ENCODE peak calls at places on chromosomes 5 and 9, in nine cellular contexts. D is H9, K is foreskin fibroblast, A is Panc1, J is neural progenitor cell, S is left ventricle myocardium inferior, C is tibial nerve, F is psoas muscle, L is epithelial cell of esophagus. T is an unnamed sample.

GRCh38 chr9:77929942-77930341 is 101.7 kb downstream of the GNAQ start:
- DNase-seq in D (no peak), K (no peak), A (no peak), J (no peak), S (no peak), C (no peak), F (no peak), L (no peak), T (no peak)

GRCh38 chr9:36337865-36338264 is 62.2 kb downstream of the RNF38 start:
- DNase-seq in D (no peak), K (no peak), A (no peak), J (no peak), S (peak; percentile 48), C (no peak), F (no peak), L (no peak), T (no peak)

GRCh38 chr5:141637693-141638419 is 1.1 kb downstream of the RELL2 start:
- DNase-seq in D (peak; percentile 94), K (no peak), A (no peak), J (peak; percentile 94), S (peak; percentile 56), C (no peak), F (peak; percentile 70), L (peak; percentile 41), T (peak; percentile 65)

GRCh38 chr5:96297867-96298266 is 135.2 kb downstream of the PCSK1 start:
- DNase-seq in D (no peak), K (peak; percentile 94), A (no peak), J (no peak), S (no peak), C (no peak), F (no peak), L (peak; percentile 84), T (peak; percentile 100)

GRCh38 chr5:60541980-60542379 is 158.0 kb downstream of the DEPDC1B start:
- DNase-seq in D (no peak), K (peak; percentile 21), A (no peak), J (no peak), S (no peak), C (no peak), F (no peak), L (no peak), T (peak; percentile 88)

GRCh38 chr9:15160673-15161072 is 146.3 kb downstream of the TTC39B start:
- DNase-seq in D (no peak), K (peak; percentile 82), A (no peak), J (no peak), S (no peak), C (no peak), F (no peak), L (no peak), T (peak; percentile 95)

GRCh38 chr5:67165524-67166459 is 30.8 kb downstream of the CD180 start:
- DNase-seq in D (peak; percentile 95), K (no peak), A (no peak), J (peak; percentile 91), S (peak; percentile 86), C (peak; percentile 75), F (peak; percentile 90), L (peak; percentile 77), T (peak; percentile 67)

GRCh38 chr5:79795764-79796398 is 106.2 kb downstream of the CMYA5 start:
- DNase-seq in D (no peak), K (no peak), A (no peak), J (no peak), S (peak; percentile 59), C (no peak), F (peak; percentile 63), L (peak; percentile 27), T (peak; percentile 11)

GRCh38 chr5:177336112-177336511 is 15.4 kb downstream of the LMAN2 start:
- DNase-seq in D (peak; percentile 54), K (peak; percentile 17), A (no peak), J (peak; percentile 25), S (no peak), C (no peak), F (no peak), L (peak; percentile 37), T (no peak)

GRCh38 chr5:146675700-146676099 is 159.7 kb upstream of the GPR151 start:
- DNase-seq in D (no peak), K (no peak), A (no peak), J (no peak), S (no peak), C (no peak), F (no peak), L (no peak), T (no peak)

GRCh38 chr9:115395511-115396021 is 277.6 kb upstream of the TNC start:
- DNase-seq in D (no peak), K (no peak), A (no peak), J (no peak), S (no peak), C (no peak), F (no peak), L (peak; percentile 29), T (no peak)

GRCh38 chr5:142202282-142202681 is 93.7 kb downstream of the NDFIP1 start:
- DNase-seq in D (no peak), K (peak; percentile 47), A (no peak), J (no peak), S (no peak), C (no peak), F (no peak), L (peak; percentile 55), T (no peak)

GRCh38 chr9:19136129-19136528 is 8.8 kb upstream of the PLIN2 start:
- DNase-seq in D (no peak), K (no peak), A (no peak), J (no peak), S (no peak), C (no peak), F (no peak), L (no peak), T (no peak)

DNA sequence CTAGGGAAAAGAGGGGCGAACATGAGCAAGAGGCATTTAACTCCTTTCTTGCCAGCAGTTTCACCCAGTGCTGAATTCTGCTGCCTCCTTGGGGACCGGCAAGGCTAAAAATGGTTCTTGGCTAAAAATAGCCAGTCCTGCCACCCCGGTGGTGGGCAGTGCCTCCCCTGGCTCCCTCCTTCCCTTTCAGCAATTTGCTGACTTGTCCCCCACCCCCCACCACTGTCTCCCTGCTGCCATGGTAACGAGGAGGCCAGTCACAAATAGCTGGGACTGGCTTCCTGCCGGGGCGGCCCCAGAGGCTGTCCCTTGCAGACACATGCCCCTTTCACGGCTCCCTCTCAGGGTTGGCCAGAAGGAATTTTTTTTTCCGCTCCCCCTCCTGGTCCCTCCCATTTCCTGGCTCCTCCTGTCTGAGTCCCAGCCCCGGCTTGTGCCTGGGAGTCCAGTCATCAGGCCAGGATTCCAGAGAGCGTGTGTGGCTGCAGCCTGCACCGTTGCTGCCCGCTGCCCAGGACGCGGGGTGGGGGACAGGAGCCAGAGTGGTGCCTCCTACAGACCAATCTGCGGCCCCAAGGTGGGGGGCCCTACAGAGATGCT is 130.3 kb downstream of the RGS3 start:
- DNase-seq in D (peak; percentile 99), K (peak; percentile 99), A (peak; percentile 87), J (peak; percentile 98), S (peak; percentile 95), C (peak; percentile 77), F (peak; percentile 95), L (peak; percentile 97), T (peak; percentile 96)
- TF ChIP-seq CTCF in D (no peak), K (no peak), A (no peak), J (no peak), S (no peak), C (no peak), F (no peak), L (no peak), T (no peak)

GRCh38 chr5:37722236-37723146 is 117.3 kb downstream of the GDNF start:
- DNase-seq in D (no peak), K (peak; percentile 92), A (peak; percentile 57), J (no peak), S (no peak), C (no peak), F (no peak), L (peak; percentile 67), T (peak; percentile 90)

GRCh38 chr5:37727238-37727637 is 112.6 kb downstream of the GDNF start:
- DNase-seq in D (no peak), K (no peak), A (no peak), J (no peak), S (no peak), C (no peak), F (no peak), L (no peak), T (no peak)

GRCh38 chr5:37723147-37723961 is 116.5 kb downstream of the GDNF start:
- DNase-seq in D (peak; percentile 57), K (no peak), A (no peak), J (peak; percentile 59), S (no peak), C (no peak), F (peak; percentile 82), L (peak; percentile 14), T (no peak)

GRCh38 chr5:37725185-37725584 is 114.7 kb downstream of the GDNF start:
- DNase-seq in D (no peak), K (no peak), A (no peak), J (no peak), S (no peak), C (no peak), F (no peak), L (no peak), T (no peak)

GRCh38 chr5:37724395-37725125 is 115.3 kb downstream of the GDNF start:
- DNase-seq in D (no peak), K (peak; percentile 30), A (no peak), J (no peak), S (no peak), C (no peak), F (no peak), L (no peak), T (no peak)
- TF ChIP-seq CTCF in D (peak; percentile 36), K (no peak), A (no peak), J (peak; percentile 10), S (no peak), C (no peak), F (no peak), L (no peak), T (no peak)

DNA sequence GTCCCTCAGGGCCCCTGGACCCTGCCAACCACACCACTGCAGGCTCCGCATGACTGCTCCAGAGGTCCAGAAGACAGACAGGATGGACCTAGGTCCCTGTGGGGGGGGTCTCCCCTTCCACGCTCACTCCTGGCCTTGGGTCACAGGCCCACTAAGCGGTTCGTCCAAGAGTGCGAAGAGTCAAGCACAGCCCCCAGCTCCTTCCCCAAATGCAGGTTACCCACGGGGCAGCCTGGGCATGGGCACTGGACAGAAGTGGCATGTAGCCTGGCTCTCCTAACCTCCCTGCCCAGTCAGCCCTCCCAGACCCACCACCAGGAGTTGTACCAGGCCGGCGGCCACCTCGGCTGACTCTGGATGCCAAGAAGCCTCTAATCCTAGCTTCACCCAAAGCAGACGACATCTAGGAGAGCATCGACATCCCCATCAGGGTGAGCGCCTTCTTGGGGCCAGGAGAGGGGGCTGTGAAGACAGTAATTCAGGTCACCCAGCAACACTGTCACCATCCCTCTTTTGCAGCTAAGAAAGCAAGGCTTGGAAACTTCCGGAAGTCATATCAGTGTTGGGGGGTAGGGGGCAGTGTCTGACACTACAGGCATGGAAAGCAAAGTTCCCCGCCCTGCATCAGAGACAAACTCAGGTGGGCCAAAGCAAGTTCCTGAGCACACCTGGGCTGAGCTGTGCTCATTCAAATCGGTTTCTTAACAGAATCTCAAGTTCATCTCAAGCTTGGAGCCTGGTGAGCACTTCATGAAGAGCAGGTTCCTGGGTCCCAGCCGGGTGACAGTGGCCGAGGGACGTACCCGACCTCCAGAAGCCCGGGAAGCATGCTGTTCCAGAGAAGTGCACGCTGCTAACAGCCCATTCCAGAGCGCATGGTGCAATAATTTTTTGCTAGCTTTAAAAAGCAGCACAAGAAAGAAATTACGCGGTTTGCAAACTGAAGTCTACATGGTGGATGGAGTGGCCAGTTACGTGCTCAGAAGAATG is 68.7 kb downstream of the SEMA4D start:
- DNase-seq in D (peak; percentile 85), K (no peak), A (no peak), J (peak; percentile 46), S (no peak), C (no peak), F (peak; percentile 36), L (no peak), T (no peak)
- TF ChIP-seq CTCF in D (peak; percentile 80), K (peak; percentile 8), A (no peak), J (peak; percentile 57), S (no peak), C (no peak), F (peak; percentile 19), L (no peak), T (peak; percentile 43)

GRCh38 chr9:124392855-124393460 is 22.3 kb downstream of the PSMB7 start:
- DNase-seq in D (peak; percentile 46), K (peak; percentile 95), A (peak; percentile 95), J (peak; percentile 74), S (no peak), C (no peak), F (no peak), L (peak; percentile 97), T (peak; percentile 38)
- TF ChIP-seq CTCF in D (peak; percentile 61), K (peak; percentile 63), A (peak; percentile 82), J (peak; percentile 64), S (peak; percentile 23), C (peak; percentile 13), F (peak; percentile 28), L (peak; percentile 62), T (peak; percentile 49)